ENCODE peak calls at places on chromosomes 7 and 10, in four cellular contexts. O, D, U and B are unnamed samples.

GRCh38 chr7:74544706-74545469 is 91.2 kb downstream of the GTF2IRD1 start:
- DNase-seq in O (peak; percentile 33), D (peak; percentile 89), U (peak; percentile 61), B (peak; percentile 30)

GRCh38 chr7:39720586-39720985 is 97.2 kb downstream of the RALA start:
- DNase-seq in O (no peak), D (no peak), U (no peak), B (no peak)

GRCh38 chr10:22846294-22846693 is 81.6 kb upstream of the ARMC3 start:
- DNase-seq in O (no peak), D (no peak), U (no peak), B (no peak)

GRCh38 chr10:97686301-97686961 is 610 bp downstream of the AVPI1 start:
- DNase-seq in O (no peak), D (no peak), U (peak; percentile 14), B (no peak)

GRCh38 chr10:48450811-48451466 is 144.5 kb downstream of the MAPK8 start:
- DNase-seq in O (no peak), D (no peak), U (no peak), B (peak; percentile 2)

GRCh38 chr10:71817831-71818268 is 33.2 kb downstream of the PSAP start:
- DNase-seq in O (no peak), D (no peak), U (no peak), B (no peak)

GRCh38 chr10:54908019-54908418 is 107.0 kb upstream of the PCDH15 start:
- DNase-seq in O (no peak), D (no peak), U (no peak), B (no peak)

GRCh38 chr10:65328486-65328885 is 1597.3 kb upstream of the LRRTM3 start:
- DNase-seq in O (no peak), D (no peak), U (no peak), B (no peak)

GRCh38 chr7:76244781-76245391 is 43.2 kb downstream of the SRRM3 start:
- DNase-seq in O (no peak), D (no peak), U (no peak), B (no peak)

GRCh38 chr7:157495177-157495553 is 158.4 kb downstream of the DNAJB6 start:
- DNase-seq in O (no peak), D (no peak), U (peak; percentile 38), B (no peak)

GRCh38 chr10:127973810-127974311 is 67.0 kb downstream of the PTPRE start:
- DNase-seq in O (no peak), D (no peak), U (no peak), B (no peak)

GRCh38 chr10:52216852-52217251 is 97.2 kb upstream of the DKK1 start:
- DNase-seq in O (peak; percentile 28), D (no peak), U (no peak), B (peak; percentile 60)

GRCh38 chr10:129704786-129705525 is 237.9 kb downstream of the MGMT start:
- DNase-seq in O (no peak), D (no peak), U (no peak), B (no peak)

GRCh38 chr10:90857635-90858488 is at the start of gene HTR7:
- DNase-seq in O (no peak), D (no peak), U (peak; percentile 63), B (peak; percentile 36)

GRCh38 chr10:15300697-15301096 is 70.4 kb downstream of the FAM171A1 start:
- DNase-seq in O (no peak), D (no peak), U (no peak), B (no peak)